ENCODE peak calls at places on chromosome 12, in six cellular contexts. One of them, this sample, is unnamed.

GRCh38 chr12:72974954-72975555 is 702.9 kb downstream of the TRHDE start:
- DNase-seq in HTR-8/SVneo: no peak
- DNase-seq in NCI-H524: no peak
- DNase-seq in suprapubic skin: no peak
- DNase-seq in upper lobe of left lung: no peak
- DNase-seq in activated T-cell treated with anti-CD3 and anti-CD28 coated beads, Interleukin-2, amount 50 U/mL, for 24 hours: no peak
- DNase-seq in this sample: no peak

GRCh38 chr12:64808110-64808509 is 16.3 kb upstream of the TBC1D30 start:
- DNase-seq in HTR-8/SVneo: no peak
- DNase-seq in NCI-H524: no peak
- DNase-seq in suprapubic skin: no peak
- DNase-seq in upper lobe of left lung: no peak
- DNase-seq in activated T-cell treated with anti-CD3 and anti-CD28 coated beads, Interleukin-2, amount 50 U/mL, for 24 hours: no peak
- DNase-seq in this sample: no peak

GRCh38 chr12:130879212-130879686 is 7.4 kb downstream of the RAN start:
- DNase-seq in HTR-8/SVneo: no peak
- DNase-seq in NCI-H524: peak; percentile 18
- DNase-seq in suprapubic skin: no peak
- DNase-seq in upper lobe of left lung: no peak
- DNase-seq in activated T-cell treated with anti-CD3 and anti-CD28 coated beads, Interleukin-2, amount 50 U/mL, for 24 hours: no peak
- DNase-seq in this sample: no peak

GRCh38 chr12:118783703-118784102 is 197.6 kb upstream of the SRRM4 start:
- DNase-seq in HTR-8/SVneo: no peak
- DNase-seq in NCI-H524: no peak
- DNase-seq in suprapubic skin: no peak
- DNase-seq in upper lobe of left lung: no peak
- DNase-seq in activated T-cell treated with anti-CD3 and anti-CD28 coated beads, Interleukin-2, amount 50 U/mL, for 24 hours: no peak
- DNase-seq in this sample: no peak

GRCh38 chr12:74890237-74890599 is 319.4 kb downstream of the KCNC2 start:
- DNase-seq in HTR-8/SVneo: peak; percentile 50
- DNase-seq in NCI-H524: no peak
- DNase-seq in suprapubic skin: no peak
- DNase-seq in upper lobe of left lung: peak; percentile 32
- DNase-seq in activated T-cell treated with anti-CD3 and anti-CD28 coated beads, Interleukin-2, amount 50 U/mL, for 24 hours: no peak
- DNase-seq in this sample: no peak

GRCh38 chr12:537772-538171 is 78.0 kb downstream of the B4GALNT3 start:
- DNase-seq in HTR-8/SVneo: no peak
- DNase-seq in NCI-H524: no peak
- DNase-seq in suprapubic skin: no peak
- DNase-seq in upper lobe of left lung: no peak
- DNase-seq in activated T-cell treated with anti-CD3 and anti-CD28 coated beads, Interleukin-2, amount 50 U/mL, for 24 hours: no peak
- DNase-seq in this sample: no peak

GRCh38 chr12:13173537-13173936 is 23.0 kb upstream of the EMP1 start:
- DNase-seq in HTR-8/SVneo: no peak
- DNase-seq in NCI-H524: no peak
- DNase-seq in suprapubic skin: no peak
- DNase-seq in upper lobe of left lung: peak; percentile 75
- DNase-seq in activated T-cell treated with anti-CD3 and anti-CD28 coated beads, Interleukin-2, amount 50 U/mL, for 24 hours: no peak
- DNase-seq in this sample: no peak

GRCh38 chr12:79933580-79934264 is 1.2 kb downstream of the PPP1R12A start:
- DNase-seq in HTR-8/SVneo: no peak
- DNase-seq in NCI-H524: peak; percentile 27
- DNase-seq in suprapubic skin: no peak
- DNase-seq in upper lobe of left lung: no peak
- DNase-seq in activated T-cell treated with anti-CD3 and anti-CD28 coated beads, Interleukin-2, amount 50 U/mL, for 24 hours: no peak
- DNase-seq in this sample: no peak

GRCh38 chr12:113663396-113663795 is 191.7 kb upstream of the LHX5 start:
- DNase-seq in HTR-8/SVneo: no peak
- DNase-seq in NCI-H524: no peak
- DNase-seq in suprapubic skin: no peak
- DNase-seq in upper lobe of left lung: no peak
- DNase-seq in activated T-cell treated with anti-CD3 and anti-CD28 coated beads, Interleukin-2, amount 50 U/mL, for 24 hours: no peak
- DNase-seq in this sample: no peak

This sample was measured in activated CD4-positive, CD25-positive, alpha-beta regulatory T cell treated with anti-CD3 and anti-CD28 coated beads, Interleukin-2, amount 50 U/mL, for 72 hours.